ENCODE peak calls at places on chromosomes 12 and 14, in five cellular contexts. L is GM23338, R is fibroblast of lung, W is mammary epithelial cell, K is testis. N is an unnamed sample.

GRCh38 chr14:100469632-100470522 is 117.3 kb downstream of the BEGAIN start:
- DNase-seq in L (no peak), R (no peak), W (no peak), K (no peak), N (no peak)

GRCh38 chr14:56378474-56378873 is 201.1 kb upstream of the TMEM260 start:
- DNase-seq in L (no peak), R (peak; percentile 70), W (peak; percentile 53), K (no peak), N (peak; percentile 46)

GRCh38 chr14:85529803-85530574 is at the start of gene FLRT2:
- DNase-seq in L (peak; percentile 72), R (peak; percentile 55), W (peak; percentile 71), K (peak; percentile 81), N (peak; percentile 79)

GRCh38 chr14:47186491-47186890 is 488.9 kb downstream of the MDGA2 start:
- DNase-seq in L (no peak), R (peak; percentile 77), W (no peak), K (no peak), N (peak; percentile 19)

GRCh38 chr14:52080171-52080800 is 11.4 kb upstream of the NID2 start:
- DNase-seq in L (no peak), R (peak; percentile 81), W (peak; percentile 85), K (no peak), N (peak; percentile 69)

GRCh38 chr12:12505544-12506501 is 56.8 kb downstream of the DUSP16 start:
- DNase-seq in L (no peak), R (peak; percentile 59), W (no peak), K (no peak), N (no peak)

GRCh38 chr12:116222358-116222757 is 55.1 kb downstream of the MED13L start:
- DNase-seq in L (no peak), R (peak; percentile 94), W (peak; percentile 90), K (peak; percentile 83), N (peak; percentile 76)

GRCh38 chr12:1644523-1645438 is 15.8 kb downstream of the WNT5B start:
- DNase-seq in L (no peak), R (peak; percentile 80), W (peak; percentile 46), K (peak; percentile 90), N (peak; percentile 50)

GRCh38 chr14:63204407-63205280 is at the start of gene RHOJ:
- DNase-seq in L (peak; percentile 42), R (peak; percentile 57), W (peak; percentile 36), K (peak; percentile 43), N (no peak)

GRCh38 chr12:4091001-4091789 is 182.4 kb upstream of the CCND2 start:
- DNase-seq in L (no peak), R (no peak), W (no peak), K (no peak), N (no peak)

GRCh38 chr12:5222011-5222461 is 178.4 kb downstream of the KCNA5 start:
- DNase-seq in L (peak; percentile 71), R (no peak), W (no peak), K (no peak), N (no peak)

GRCh38 chr14:68819260-68819691 is 26.4 kb upstream of the ZFP36L1 start:
- DNase-seq in L (peak; percentile 71), R (peak; percentile 91), W (peak; percentile 82), K (no peak), N (peak; percentile 93)

DNA sequence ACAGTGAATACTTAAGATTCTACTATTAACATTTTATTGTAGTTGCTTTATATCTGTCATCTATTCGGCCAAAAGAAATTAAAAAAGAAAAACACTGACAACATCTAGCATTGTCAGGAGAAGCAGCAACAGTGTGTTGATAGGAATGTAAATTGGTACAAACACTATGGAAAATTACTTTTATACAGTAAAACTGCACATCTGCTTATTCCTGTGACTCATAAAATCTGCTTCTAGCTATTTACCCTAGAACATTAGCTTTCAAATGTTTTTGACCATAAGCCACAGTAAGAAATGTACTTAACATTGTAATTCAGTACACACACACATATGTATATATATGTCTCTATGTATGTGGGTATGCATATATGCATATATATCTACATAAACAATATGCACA is 278.9 kb upstream of the GARIN2 start:
- DNase-seq in L (no peak), R (no peak), W (no peak), K (no peak), N (no peak)
- H3K27ac ChIP-seq in L (no peak overlapping the region), R (no peak overlapping the region), W (no peak overlapping the region), K (no peak overlapping the region), N (no peak overlapping the region)

DNA sequence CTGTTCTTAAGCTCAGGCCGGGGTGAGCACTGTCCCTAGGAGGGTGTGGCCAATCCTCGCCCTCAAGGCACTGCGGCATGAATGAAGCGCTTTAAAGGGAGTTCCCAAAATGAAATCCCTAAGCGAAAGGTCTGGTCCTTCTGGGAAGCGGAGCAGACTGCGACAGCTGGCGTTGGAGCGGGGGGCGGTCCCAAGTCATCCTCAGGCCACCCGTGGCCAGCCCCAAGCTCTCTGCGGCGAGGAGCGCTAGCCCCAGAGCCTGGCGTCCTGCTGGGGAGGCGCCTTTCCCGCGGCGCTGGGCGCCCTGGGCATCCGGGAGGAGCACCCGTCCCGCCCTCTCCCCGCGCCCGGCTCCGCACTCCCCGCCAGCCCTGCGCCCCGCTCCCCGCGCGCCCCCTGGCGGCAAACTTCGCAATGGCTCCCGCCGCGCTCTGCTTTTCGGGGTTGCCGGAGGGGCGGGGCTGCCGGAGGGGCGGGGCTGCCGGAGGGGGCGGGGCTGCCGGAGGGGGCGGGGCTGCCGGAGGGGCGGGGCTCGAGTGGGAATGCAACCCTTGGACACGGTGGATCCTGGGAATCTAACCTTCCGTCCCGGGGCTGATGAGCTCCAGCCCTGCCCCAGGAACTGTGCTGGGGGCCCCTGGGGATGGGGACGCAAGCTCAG is 25.4 kb downstream of the ZBTB42 start:
- DNase-seq in L (peak; percentile 84), R (peak; percentile 54), W (peak; percentile 81), K (peak; percentile 90), N (peak; percentile 68)
- H3K4me1 ChIP-seq in L (peaks cover 3% of the 10 kb centered on the region), R (peaks cover 5% of the 10 kb centered on the region), W (peaks cover 17% of the 10 kb centered on the region), K (peaks cover 15% of the 10 kb centered on the region), N (no peaks in the 10 kb centered on the region)

DNA sequence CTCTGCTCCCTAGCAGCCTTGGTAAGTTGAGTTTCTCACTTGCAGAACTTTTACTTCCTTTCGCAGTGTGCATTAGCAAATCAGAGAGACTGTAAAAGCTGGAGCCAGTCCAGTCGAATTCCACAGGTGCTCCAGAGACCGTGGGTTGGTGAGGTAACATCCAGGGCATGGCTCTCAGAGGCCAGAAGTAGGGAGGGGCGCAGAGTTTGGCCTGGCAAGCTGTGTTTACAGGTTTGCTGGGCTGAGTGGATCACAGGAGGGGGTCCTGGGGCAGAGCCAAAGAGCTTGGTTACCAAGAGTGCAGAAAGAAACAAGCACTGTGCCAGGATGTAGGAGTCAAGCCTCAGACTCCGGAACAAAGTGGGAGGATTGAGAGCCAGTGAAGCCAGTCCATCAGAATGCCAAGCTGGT is 10.2 kb upstream of the BHLHE41 start:
- DNase-seq in L (no peak), R (peak; percentile 83), W (no peak), K (peak; percentile 72), N (no peak)
- TF ChIP-seq CTCF in L (no peak), R (no peak), W (no peak), K (no peak), N (no peak)

DNA sequence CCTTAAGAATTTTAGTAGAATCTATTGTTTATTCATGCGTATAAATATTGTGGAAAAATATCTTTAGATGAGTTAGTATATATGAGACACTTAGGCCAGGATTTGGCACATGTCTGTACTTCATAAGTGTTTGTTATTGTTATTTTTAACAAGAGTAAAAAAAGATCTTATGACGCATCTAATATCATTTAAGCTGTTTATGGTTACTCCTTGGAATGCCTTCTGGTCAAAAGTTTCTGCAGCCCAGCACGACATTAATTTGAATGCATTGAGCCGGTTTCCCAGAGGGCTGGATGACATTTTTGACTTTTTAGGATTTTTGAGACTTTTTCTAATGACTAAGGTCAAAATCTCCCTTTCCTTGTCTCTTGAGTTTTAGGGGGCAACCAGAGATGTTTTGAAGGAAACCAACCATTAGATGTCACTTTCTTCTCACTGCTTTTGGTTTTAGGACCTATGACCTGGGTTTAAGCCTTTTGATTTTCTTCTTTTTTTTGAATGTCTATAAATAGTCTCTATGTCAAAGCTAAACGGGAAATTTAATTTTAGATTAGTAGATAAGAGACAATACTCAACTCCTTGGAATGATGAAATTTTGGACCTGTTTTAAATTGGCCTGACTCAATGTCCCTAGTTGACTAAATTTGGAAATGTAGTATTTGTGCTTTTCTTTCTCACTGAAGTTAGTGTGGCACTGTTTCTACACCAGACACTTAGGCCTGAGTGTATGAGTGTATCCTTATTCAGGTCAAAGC is 215.5 kb downstream of the AEBP2 start:
- DNase-seq in L (no peak), R (peak; percentile 57), W (no peak), K (no peak), N (no peak)
- H3K27ac ChIP-seq in L (no peak overlapping the region), R (peak overlapping the region; percentile 44), W (no peak overlapping the region), K (no peak overlapping the region), N (no peak overlapping the region)

DNA sequence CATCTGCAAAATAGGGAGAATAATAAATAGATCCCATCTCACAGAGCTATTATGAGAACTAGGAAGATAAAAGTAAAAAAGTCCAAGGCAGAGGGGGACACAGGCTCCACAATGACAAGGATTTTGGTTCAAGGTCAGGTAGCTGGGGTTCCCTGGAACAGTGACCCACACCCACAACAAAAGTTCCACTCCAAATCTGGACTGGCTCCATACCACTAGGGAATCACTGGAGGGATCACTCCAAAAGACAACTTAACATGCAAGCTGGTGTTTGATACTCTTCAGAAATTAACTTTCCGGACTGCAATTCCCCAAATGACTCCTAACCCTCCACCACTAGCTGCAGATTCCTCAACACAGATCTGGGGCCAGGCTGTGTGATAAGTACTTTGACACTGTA is 54.9 kb downstream of the ITPK1 start:
- DNase-seq in L (no peak), R (no peak), W (no peak), K (no peak), N (no peak)
- H3K4me1 ChIP-seq in L (peaks cover 3% of the 10 kb centered on the region), R (peaks cover 18% of the 10 kb centered on the region), W (peaks cover 15% of the 10 kb centered on the region), K (peaks cover 41% of the 10 kb centered on the region), N (no peaks in the 10 kb centered on the region)